ENCODE peak calls at places on chromosomes 5 and 9, in six cellular contexts. T, X, R, I, C and Q are unnamed samples.

GRCh38 chr9:113187935-113188595 is 33.0 kb downstream of the FKBP15 start:
- DNase-seq in T (peak; percentile 6), X (peak; percentile 33), R (peak; percentile 84), I (no peak), C (peak; percentile 92), Q (no peak)

GRCh38 chr5:35679351-35679750 is 61.7 kb downstream of the SPEF2 start:
- DNase-seq in T (no peak), X (no peak), R (no peak), I (no peak), C (no peak), Q (no peak)

GRCh38 chr9:83327750-83328622 is 210.2 kb downstream of the FRMD3 start:
- DNase-seq in T (no peak), X (no peak), R (no peak), I (no peak), C (no peak), Q (no peak)

GRCh38 chr5:78472469-78473106 is 112.2 kb downstream of the SCAMP1 start:
- DNase-seq in T (no peak), X (no peak), R (no peak), I (no peak), C (peak; percentile 62), Q (no peak)

GRCh38 chr5:2324788-2325187 is 426.7 kb downstream of the IRX2 start:
- DNase-seq in T (no peak), X (no peak), R (no peak), I (no peak), C (no peak), Q (no peak)

GRCh38 chr5:160479926-160480325 is 58.3 kb downstream of the PTTG1 start:
- DNase-seq in T (no peak), X (no peak), R (no peak), I (no peak), C (peak; percentile 69), Q (no peak)

GRCh38 chr9:84385357-84386040 is 44.9 kb upstream of the SLC28A3 start:
- DNase-seq in T (no peak), X (no peak), R (no peak), I (no peak), C (no peak), Q (no peak)

GRCh38 chr5:144142030-144142825 is 28.2 kb downstream of the YIPF5 start:
- DNase-seq in T (peak; percentile 12), X (no peak), R (no peak), I (no peak), C (peak; percentile 71), Q (no peak)

GRCh38 chr5:140628711-140629110 is 4.3 kb downstream of the CD14 start:
- DNase-seq in T (no peak), X (no peak), R (no peak), I (no peak), C (no peak), Q (no peak)

GRCh38 chr5:157388148-157388547 is 71.9 kb upstream of the NIPAL4 start:
- DNase-seq in T (no peak), X (no peak), R (no peak), I (no peak), C (peak; percentile 19), Q (no peak)

GRCh38 chr5:147559725-147560124 is 49.9 kb upstream of the DPYSL3 start:
- DNase-seq in T (no peak), X (no peak), R (no peak), I (no peak), C (peak; percentile 23), Q (no peak)

GRCh38 chr9:113720495-113720894 is 155.6 kb upstream of the ZNF618 start:
- DNase-seq in T (no peak), X (no peak), R (no peak), I (no peak), C (no peak), Q (no peak)

GRCh38 chr5:139575751-139576150 is 14.6 kb downstream of the UBE2D2 start:
- DNase-seq in T (no peak), X (no peak), R (no peak), I (no peak), C (no peak), Q (no peak)

GRCh38 chr9:138038244-138038671 is 160.7 kb downstream of the CACNA1B start:
- DNase-seq in T (no peak), X (peak; percentile 16), R (peak; percentile 49), I (no peak), C (no peak), Q (no peak)

GRCh38 chr5:36664762-36665161 is 58.4 kb downstream of the SLC1A3 start:
- DNase-seq in T (peak; percentile 57), X (no peak), R (no peak), I (no peak), C (no peak), Q (no peak)

GRCh38 chr5:149403923-149404745 is 25.0 kb upstream of the IL17B start:
- DNase-seq in T (no peak), X (no peak), R (peak; percentile 55), I (no peak), C (peak; percentile 82), Q (no peak)

GRCh38 chr9:96661711-96662110 is 6.6 kb upstream of the PRXL2C start:
- DNase-seq in T (no peak), X (no peak), R (no peak), I (no peak), C (peak; percentile 7), Q (no peak)

GRCh38 chr9:16100596-16101091 is 547.8 kb downstream of the CCDC171 start:
- DNase-seq in T (no peak), X (peak; percentile 70), R (peak; percentile 80), I (no peak), C (peak; percentile 96), Q (no peak)

GRCh38 chr5:18744441-18744840 is 1110.2 kb downstream of the TAF11L14 start:
- DNase-seq in T (no peak), X (no peak), R (no peak), I (no peak), C (no peak), Q (no peak)

GRCh38 chr5:6527749-6528455 is 79.2 kb downstream of the UBE2QL1 start:
- DNase-seq in T (no peak), X (no peak), R (no peak), I (no peak), C (no peak), Q (no peak)

GRCh38 chr5:60503771-60504170 is 196.2 kb downstream of the DEPDC1B start:
- DNase-seq in T (no peak), X (no peak), R (no peak), I (no peak), C (no peak), Q (no peak)

GRCh38 chr5:38996123-38996522 is 78.1 kb downstream of the RICTOR start:
- DNase-seq in T (no peak), X (no peak), R (no peak), I (no peak), C (no peak), Q (no peak)

GRCh38 chr9:4298255-4299005 is 1.4 kb downstream of the GLIS3 start:
- DNase-seq in T (no peak), X (peak; percentile 34), R (peak; percentile 70), I (peak; percentile 13), C (no peak), Q (no peak)

GRCh38 chr9:17116400-17116837 is 18.4 kb upstream of the CNTLN start:
- DNase-seq in T (peak; percentile 19), X (no peak), R (no peak), I (no peak), C (peak; percentile 68), Q (no peak)

GRCh38 chr5:50564079-50564478 is 102.4 kb upstream of the PARP8 start:
- DNase-seq in T (no peak), X (no peak), R (no peak), I (peak; percentile 45), C (no peak), Q (no peak)

DNA sequence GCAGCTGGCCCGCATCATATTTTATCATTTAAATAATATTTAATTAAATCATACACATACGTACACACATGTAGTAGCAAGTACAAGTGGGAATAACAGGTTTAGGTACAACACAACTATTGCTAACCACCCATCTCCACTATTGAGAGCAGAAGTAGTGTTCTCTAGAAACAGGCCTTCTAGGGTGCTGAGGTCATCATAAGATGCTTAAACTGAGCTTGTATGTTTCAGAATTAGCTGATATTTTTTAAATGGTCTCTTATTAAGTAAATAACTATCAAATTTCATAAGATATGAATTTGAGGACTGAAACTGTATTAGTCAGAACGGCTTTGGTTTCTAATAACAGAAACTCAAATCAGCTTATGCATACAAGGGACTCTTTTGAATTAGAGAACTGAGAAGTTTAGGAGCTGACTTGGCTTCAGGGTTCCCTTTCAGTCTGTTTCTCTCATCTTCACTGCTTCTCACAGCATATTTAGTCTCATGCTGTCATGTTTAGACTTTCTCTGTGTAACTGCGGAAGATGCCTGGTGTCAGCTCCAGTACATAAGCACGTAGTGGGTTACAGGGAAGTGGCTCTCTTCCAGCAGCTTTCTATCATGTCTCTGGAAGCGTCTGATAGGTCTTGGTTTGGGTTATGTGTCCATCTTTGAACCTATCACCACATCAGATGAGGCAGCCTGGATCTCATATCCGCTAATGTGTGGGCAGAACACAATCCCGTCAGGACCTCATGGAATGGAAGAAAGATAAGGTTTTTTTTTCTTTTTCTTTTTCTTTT is 25.0 kb upstream of the OCLN start:
- DNase-seq in T (no peak), X (no peak), R (no peak), I (no peak), C (peak; percentile 20), Q (no peak)
- H3K4me3 ChIP-seq in T (no peak overlapping the region), X (no peak overlapping the region), R (no peak overlapping the region), I (no peak overlapping the region), C (no peak overlapping the region), Q (no peak overlapping the region)

DNA sequence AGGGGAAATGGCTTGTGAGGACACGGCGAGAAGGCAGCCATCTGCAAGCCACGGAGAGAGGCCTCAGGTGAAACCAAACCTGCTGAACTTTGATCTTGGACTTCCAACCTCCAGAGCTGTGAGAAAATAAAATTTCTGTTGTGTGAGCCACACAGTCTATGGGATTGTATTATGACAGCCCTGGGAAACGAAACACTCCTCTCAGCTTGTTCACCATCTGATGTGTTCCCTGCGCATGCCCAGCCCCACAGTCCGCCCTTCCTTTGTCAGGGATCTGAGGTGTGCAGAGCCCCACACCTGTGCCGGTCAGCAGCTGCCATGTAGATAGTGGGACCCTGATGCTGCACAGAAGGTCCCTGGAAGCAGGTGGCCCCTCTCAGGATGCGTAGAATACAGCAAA is 34.1 kb downstream of the PLPP7 start:
- DNase-seq in T (no peak), X (no peak), R (peak; percentile 45), I (no peak), C (no peak), Q (no peak)
- H3K4me1 ChIP-seq in T (no peaks in the 10 kb centered on the region), X (peaks cover 21% of the 10 kb centered on the region), R (no peaks in the 10 kb centered on the region), I (no peaks in the 10 kb centered on the region), C (peaks cover 3% of the 10 kb centered on the region), Q (no peaks in the 10 kb centered on the region)

GRCh38 chr5:389197-389821 is 53.7 kb upstream of the EXOC3 start:
- DNase-seq in T (no peak), X (no peak), R (no peak), I (no peak), C (no peak), Q (no peak)
- H3K27ac ChIP-seq in T (no peak overlapping the region), X (no peak overlapping the region), R (no peak overlapping the region), I (no peak overlapping the region), C (no peak overlapping the region), Q (no peak overlapping the region)

GRCh38 chr9:131406567-131407436 is 12.9 kb downstream of the PRRC2B start:
- DNase-seq in T (no peak), X (no peak), R (no peak), I (peak; percentile 39), C (peak; percentile 45), Q (no peak)

GRCh38 chr9:131410051-131410491 is 16.2 kb downstream of the PRRC2B start:
- DNase-seq in T (no peak), X (no peak), R (no peak), I (peak; percentile 47), C (peak; percentile 72), Q (peak; percentile 28)

GRCh38 chr9:131409458-131409992 is 15.6 kb downstream of the PRRC2B start:
- DNase-seq in T (no peak), X (no peak), R (no peak), I (no peak), C (no peak), Q (no peak)

GRCh38 chr9:131405858-131406566 is 12.1 kb downstream of the PRRC2B start:
- DNase-seq in T (no peak), X (no peak), R (no peak), I (no peak), C (no peak), Q (no peak)

GRCh38 chr9:131407717-131408195 is 13.9 kb downstream of the PRRC2B start:
- DNase-seq in T (no peak), X (peak; percentile 45), R (peak; percentile 80), I (peak; percentile 71), C (no peak), Q (peak; percentile 23)
- H3K4me3 ChIP-seq in T (no peak overlapping the region), X (peak overlapping the region; percentile 21), R (no peak overlapping the region), I (peak overlapping the region; percentile 33), C (peak overlapping the region; percentile 29), Q (peak overlapping the region; percentile 41)